ENCODE peak calls at places on chromosome 5, in four cellular contexts. One of them, this sample, is unnamed. For H3K27me3, the result is how much of the 10 kb centered on the place peaks cover.

GRCh38 chr5:98927242-98927987 is 1.4 kb downstream of the CHD1 start:
- DNase-seq in mammary epithelial cell: peak
- DNase-seq in mesenchymal stem cell: peak
- DNase-seq in GM23248: peak
- DNase-seq in this sample: peak

GRCh38 chr5:115098041-115098702 is 71.5 kb downstream of the TRIM36 start:
- DNase-seq in mammary epithelial cell: peak
- DNase-seq in mesenchymal stem cell: peak
- DNase-seq in GM23248: peak
- DNase-seq in this sample: peak

GRCh38 chr5:58980890-58981289 is 398.0 kb downstream of the RAB3C start:
- DNase-seq in mammary epithelial cell: no peak
- DNase-seq in mesenchymal stem cell: no peak
- DNase-seq in GM23248: no peak
- DNase-seq in this sample: no peak

GRCh38 chr5:176881021-176881749 is 18.0 kb downstream of the HK3 start:
- DNase-seq in mammary epithelial cell: no peak
- DNase-seq in mesenchymal stem cell: no peak
- DNase-seq in GM23248: no peak
- DNase-seq in this sample: no peak

GRCh38 chr5:78300464-78301045 is 6.1 kb upstream of the AP3B1 start:
- DNase-seq in mammary epithelial cell: no peak
- DNase-seq in mesenchymal stem cell: peak
- DNase-seq in GM23248: peak
- DNase-seq in this sample: no peak

GRCh38 chr5:143435207-143435657 is 31.7 kb upstream of the NR3C1 start:
- DNase-seq in mammary epithelial cell: no peak
- DNase-seq in mesenchymal stem cell: peak
- DNase-seq in GM23248: no peak
- DNase-seq in this sample: no peak

GRCh38 chr5:139710370-139711066 is 62.4 kb downstream of the CXXC5 start:
- DNase-seq in mammary epithelial cell: peak
- DNase-seq in mesenchymal stem cell: peak
- DNase-seq in GM23248: peak
- DNase-seq in this sample: peak

GRCh38 chr5:115309751-115310370 is 13.4 kb upstream of the CCDC112 start:
- DNase-seq in mammary epithelial cell: peak
- DNase-seq in mesenchymal stem cell: peak
- DNase-seq in GM23248: peak
- DNase-seq in this sample: peak

GRCh38 chr5:108818613-108819272 is 71.0 kb downstream of the FER start:
- DNase-seq in mammary epithelial cell: peak
- DNase-seq in mesenchymal stem cell: peak
- DNase-seq in GM23248: peak
- DNase-seq in this sample: peak

GRCh38 chr5:157689942-157690689 is 18.8 kb downstream of the C5orf52 start:
- DNase-seq in mammary epithelial cell: no peak
- DNase-seq in mesenchymal stem cell: no peak
- DNase-seq in GM23248: peak
- DNase-seq in this sample: no peak

GRCh38 chr5:129917224-129917623 is 13.0 kb downstream of the CHSY3 start:
- DNase-seq in mammary epithelial cell: peak
- DNase-seq in mesenchymal stem cell: no peak
- DNase-seq in GM23248: peak
- DNase-seq in this sample: no peak

GRCh38 chr5:2906302-2907090 is 155.0 kb upstream of the IRX2 start:
- DNase-seq in mammary epithelial cell: no peak
- DNase-seq in mesenchymal stem cell: no peak
- DNase-seq in GM23248: no peak
- DNase-seq in this sample: no peak

GRCh38 chr5:133228316-133228715 is 176.5 kb downstream of the HSPA4 start:
- DNase-seq in mammary epithelial cell: peak
- DNase-seq in mesenchymal stem cell: no peak
- DNase-seq in GM23248: no peak
- DNase-seq in this sample: no peak

GRCh38 chr5:146425023-146425422 is 22.1 kb upstream of the TCERG1 start:
- DNase-seq in mammary epithelial cell: no peak
- DNase-seq in mesenchymal stem cell: no peak
- DNase-seq in GM23248: no peak
- DNase-seq in this sample: no peak

GRCh38 chr5:106290841-106291240 is 1379.9 kb downstream of the EFNA5 start:
- DNase-seq in mammary epithelial cell: peak
- DNase-seq in mesenchymal stem cell: no peak
- DNase-seq in GM23248: peak
- DNase-seq in this sample: peak

GRCh38 chr5:131541766-131542165 is 93.3 kb downstream of the RAPGEF6 start:
- DNase-seq in mammary epithelial cell: peak
- DNase-seq in mesenchymal stem cell: no peak
- DNase-seq in GM23248: peak
- DNase-seq in this sample: no peak

GRCh38 chr5:6900828-6901227 is 187.6 kb downstream of the TENT4A start:
- DNase-seq in mammary epithelial cell: no peak
- DNase-seq in mesenchymal stem cell: no peak
- DNase-seq in GM23248: no peak
- DNase-seq in this sample: no peak

GRCh38 chr5:37792976-37793328 is 46.9 kb downstream of the GDNF start:
- DNase-seq in mammary epithelial cell: peak
- DNase-seq in mesenchymal stem cell: peak
- DNase-seq in GM23248: peak
- DNase-seq in this sample: peak

GRCh38 chr5:122165574-122166021 is 36.3 kb downstream of the ZNF474 start:
- DNase-seq in mammary epithelial cell: no peak
- DNase-seq in mesenchymal stem cell: no peak
- DNase-seq in GM23248: peak
- DNase-seq in this sample: peak

GRCh38 chr5:55575815-55576583 is 41.2 kb upstream of the PLPP1 start:
- DNase-seq in mammary epithelial cell: peak
- DNase-seq in mesenchymal stem cell: peak
- DNase-seq in GM23248: no peak
- DNase-seq in this sample: peak

GRCh38 chr5:6736524-6737042 is 23.4 kb downstream of the TENT4A start:
- DNase-seq in mammary epithelial cell: no peak
- DNase-seq in mesenchymal stem cell: no peak
- DNase-seq in GM23248: no peak
- DNase-seq in this sample: no peak

GRCh38 chr5:54243483-54244080 is 66.8 kb downstream of the ARL15 start:
- DNase-seq in mammary epithelial cell: peak
- DNase-seq in mesenchymal stem cell: peak
- DNase-seq in GM23248: peak
- DNase-seq in this sample: peak

GRCh38 chr5:17024686-17025180 is 88.6 kb upstream of the MYO10 start:
- DNase-seq in mammary epithelial cell: peak
- DNase-seq in mesenchymal stem cell: peak
- DNase-seq in GM23248: peak
- DNase-seq in this sample: peak

GRCh38 chr5:140591747-140592372 is 27.2 kb downstream of the SLC35A4 start:
- DNase-seq in mammary epithelial cell: peak
- DNase-seq in mesenchymal stem cell: peak
- DNase-seq in GM23248: peak
- DNase-seq in this sample: no peak

GRCh38 chr5:65481171-65481575 is 547 bp downstream of the ADAMTS6 start:
- DNase-seq in mammary epithelial cell: no peak
- DNase-seq in mesenchymal stem cell: peak
- DNase-seq in GM23248: peak
- DNase-seq in this sample: no peak

GRCh38 chr5:6134281-6134680 is 244.1 kb downstream of the MED10 start:
- DNase-seq in mammary epithelial cell: no peak
- DNase-seq in mesenchymal stem cell: no peak
- DNase-seq in GM23248: no peak
- DNase-seq in this sample: no peak

GRCh38 chr5:73816656-73817420 is 190.8 kb downstream of the ARHGEF28 start:
- DNase-seq in mammary epithelial cell: peak
- DNase-seq in mesenchymal stem cell: peak
- DNase-seq in GM23248: peak
- DNase-seq in this sample: peak

GRCh38 chr5:38167562-38167996 is 90.8 kb upstream of the EGFLAM start:
- DNase-seq in mammary epithelial cell: no peak
- DNase-seq in mesenchymal stem cell: no peak
- DNase-seq in GM23248: no peak
- DNase-seq in this sample: no peak

GRCh38 chr5:16685069-16685468 is 68.3 kb upstream of the RETREG1 start:
- DNase-seq in mammary epithelial cell: no peak
- DNase-seq in mesenchymal stem cell: peak
- DNase-seq in GM23248: no peak
- DNase-seq in this sample: no peak

GRCh38 chr5:123496892-123497291 is 15.1 kb upstream of the CSNK1G3 start:
- DNase-seq in mammary epithelial cell: peak
- DNase-seq in mesenchymal stem cell: no peak
- DNase-seq in GM23248: peak
- DNase-seq in this sample: peak

GRCh38 chr5:132812949-132813598 is at the start of gene SOWAHA:
- DNase-seq in mammary epithelial cell: no peak
- DNase-seq in mesenchymal stem cell: no peak
- DNase-seq in GM23248: no peak
- DNase-seq in this sample: no peak

GRCh38 chr5:172788771-172789686 is 18.0 kb upstream of the DUSP1 start:
- DNase-seq in mammary epithelial cell: no peak
- DNase-seq in mesenchymal stem cell: peak
- DNase-seq in GM23248: peak
- DNase-seq in this sample: no peak

GRCh38 chr5:172791291-172791690 is 20.3 kb upstream of the DUSP1 start:
- DNase-seq in mammary epithelial cell: no peak
- DNase-seq in mesenchymal stem cell: no peak
- DNase-seq in GM23248: peak
- DNase-seq in this sample: no peak

GRCh38 chr5:172790496-172790889 is 19.5 kb upstream of the DUSP1 start:
- DNase-seq in mammary epithelial cell: no peak
- DNase-seq in mesenchymal stem cell: no peak
- DNase-seq in GM23248: no peak
- DNase-seq in this sample: no peak

GRCh38 chr5:172791726-172792445 is 20.9 kb upstream of the DUSP1 start:
- DNase-seq in mammary epithelial cell: no peak
- DNase-seq in mesenchymal stem cell: peak
- DNase-seq in GM23248: peak
- DNase-seq in this sample: no peak

GRCh38 chr5:172789687-172790495 is 18.9 kb upstream of the DUSP1 start:
- DNase-seq in mammary epithelial cell: no peak
- DNase-seq in mesenchymal stem cell: peak
- DNase-seq in GM23248: peak
- DNase-seq in this sample: no peak
- H3K4me2 ChIP-seq in mammary epithelial cell: no peak
- H3K4me2 ChIP-seq in mesenchymal stem cell: no peak
- H3K4me2 ChIP-seq in GM23248: no peak
- H3K4me2 ChIP-seq in this sample: no peak

DNA sequence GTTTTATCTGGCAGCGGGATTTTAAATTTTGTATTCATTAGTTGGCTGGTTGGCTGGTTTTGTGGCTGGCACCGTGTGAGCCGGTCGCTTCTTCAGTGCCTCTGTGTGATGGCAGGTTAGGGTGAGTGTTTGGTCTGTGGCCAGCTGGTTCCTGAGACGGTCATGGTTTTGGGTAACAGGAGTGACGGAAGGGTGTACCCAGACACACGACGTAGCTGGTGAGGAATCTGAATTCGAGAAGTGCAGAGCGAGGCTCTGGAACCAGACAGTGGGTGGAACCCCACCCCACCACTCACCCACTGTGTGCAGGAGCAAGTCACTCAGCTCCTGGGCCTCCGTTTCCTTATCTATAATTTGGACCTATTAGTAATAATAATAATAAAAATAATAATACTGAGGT is 2.7 kb downstream of the BTNL9 start:
- DNase-seq in mammary epithelial cell: no peak
- DNase-seq in mesenchymal stem cell: no peak
- DNase-seq in GM23248: no peak
- DNase-seq in this sample: no peak
- H3K27me3 ChIP-seq in mammary epithelial cell: under half
- H3K27me3 ChIP-seq in mesenchymal stem cell: half or more
- H3K27me3 ChIP-seq in GM23248: under half
- H3K27me3 ChIP-seq in this sample: under half

GRCh38 chr5:135034963-135035677 is 1.1 kb upstream of the PITX1 start:
- DNase-seq in mammary epithelial cell: no peak
- DNase-seq in mesenchymal stem cell: no peak
- DNase-seq in GM23248: no peak
- DNase-seq in this sample: no peak

GRCh38 chr5:135034186-135034962 is at the start of gene PITX1:
- DNase-seq in mammary epithelial cell: peak
- DNase-seq in mesenchymal stem cell: peak
- DNase-seq in GM23248: peak
- DNase-seq in this sample: no peak

GRCh38 chr5:135032613-135033025 is 1.4 kb downstream of the PITX1 start:
- DNase-seq in mammary epithelial cell: no peak
- DNase-seq in mesenchymal stem cell: peak
- DNase-seq in GM23248: peak
- DNase-seq in this sample: no peak

GRCh38 chr5:135033026-135033861 is 784 bp downstream of the PITX1 start:
- DNase-seq in mammary epithelial cell: peak
- DNase-seq in mesenchymal stem cell: peak
- DNase-seq in GM23248: peak
- DNase-seq in this sample: no peak

DNA sequence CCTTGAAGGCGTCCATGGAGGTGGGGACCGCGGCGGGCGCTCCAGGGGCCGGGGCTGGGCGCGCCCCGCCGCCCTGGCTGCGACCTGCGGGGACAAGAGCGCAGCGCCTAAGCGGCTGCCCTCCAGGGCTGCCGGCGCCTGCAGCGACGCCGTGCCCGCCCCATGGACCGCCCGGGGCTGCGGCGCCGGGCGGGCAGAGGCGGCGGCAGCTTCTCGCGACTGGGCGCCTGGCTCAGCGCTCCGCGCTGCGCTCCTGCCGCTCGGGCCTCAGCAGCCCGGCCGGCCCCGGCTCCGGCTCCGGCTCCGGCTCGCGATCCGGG is 202 bp downstream of the PITX1 start:
- DNase-seq in mammary epithelial cell: no peak
- DNase-seq in mesenchymal stem cell: no peak
- DNase-seq in GM23248: peak
- DNase-seq in this sample: no peak
- H3K27ac ChIP-seq in mammary epithelial cell: peak
- H3K27ac ChIP-seq in mesenchymal stem cell: no peak
- H3K27ac ChIP-seq in GM23248: no peak
- H3K27ac ChIP-seq in this sample: no peak

DNA sequence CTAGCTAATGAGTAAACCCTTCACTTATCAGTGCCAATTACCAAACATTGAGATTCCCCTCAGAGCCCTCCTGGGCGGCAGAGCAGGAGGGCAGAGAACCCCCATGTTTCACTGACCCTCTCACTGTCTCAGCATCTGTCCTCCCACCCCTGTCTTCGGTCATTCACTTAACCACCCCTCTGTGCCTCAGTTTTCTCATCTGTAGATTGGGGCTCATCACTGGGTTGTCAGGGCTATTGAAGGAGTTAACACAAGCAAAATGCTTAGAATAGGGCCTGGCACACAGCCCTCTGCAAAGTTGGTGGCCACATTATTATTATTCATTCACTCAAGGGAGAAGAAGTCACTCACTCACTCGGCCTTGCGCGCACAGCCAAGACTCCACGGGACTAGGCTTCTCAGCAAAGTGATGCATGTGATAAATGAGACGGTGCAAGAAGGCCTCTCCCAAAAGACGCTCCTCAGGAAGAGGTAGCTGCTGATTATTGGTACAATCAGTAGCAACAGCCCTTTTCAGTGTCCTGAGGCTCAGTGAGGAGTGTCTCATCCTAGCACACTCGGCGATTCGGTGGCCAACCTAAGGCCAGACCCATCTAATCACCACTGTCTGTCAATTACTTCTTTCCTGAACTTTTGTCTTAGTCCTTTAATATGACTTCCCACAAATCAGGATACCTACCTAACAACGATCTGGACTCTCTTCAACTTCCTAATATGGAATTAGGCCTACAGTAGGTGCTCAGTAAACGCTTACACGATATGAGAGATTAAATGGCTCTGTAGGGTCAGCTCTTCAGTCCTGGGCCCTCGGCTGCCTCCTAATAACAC is 7.9 kb downstream of the PDGFRB start:
- DNase-seq in mammary epithelial cell: no peak
- DNase-seq in mesenchymal stem cell: no peak
- DNase-seq in GM23248: peak
- DNase-seq in this sample: no peak
- H3K4me2 ChIP-seq in mammary epithelial cell: no peak
- H3K4me2 ChIP-seq in mesenchymal stem cell: no peak
- H3K4me2 ChIP-seq in GM23248: peak
- H3K4me2 ChIP-seq in this sample: no peak

This sample was measured in astrocyte.